ENCODE peak calls at places on chromosome 18, in four cellular contexts. One of them, this sample, is unnamed.

GRCh38 chr18:41464278-41464677 is 490.8 kb upstream of the PIK3C3 start:
- DNase-seq in KBM-7: no peak
- DNase-seq in pons: peak
- DNase-seq in GM19239: no peak
- DNase-seq in this sample: no peak

GRCh38 chr18:13653746-13654455 is 72.5 kb downstream of the FAM210A start:
- DNase-seq in GM19239: no peak
- DNase-seq in KBM-7: no peak
- DNase-seq in pons: peak
- DNase-seq in this sample: peak

GRCh38 chr18:69795785-69796184 is 151.9 kb downstream of the CD226 start:
- DNase-seq in GM19239: no peak
- DNase-seq in pons: no peak
- DNase-seq in KBM-7: no peak
- DNase-seq in this sample: no peak

GRCh38 chr18:70513502-70514171 is 224.8 kb downstream of the SOCS6 start:
- DNase-seq in KBM-7: no peak
- DNase-seq in pons: no peak
- DNase-seq in GM19239: no peak
- DNase-seq in this sample: no peak

GRCh38 chr18:13070460-13070859 is 79.3 kb downstream of the CEP192 start:
- DNase-seq in KBM-7: no peak
- DNase-seq in GM19239: no peak
- DNase-seq in pons: no peak
- DNase-seq in this sample: no peak

GRCh38 chr18:79914614-79915160 is 36.8 kb downstream of the SLC66A2 start:
- DNase-seq in KBM-7: no peak
- DNase-seq in pons: no peak
- DNase-seq in GM19239: no peak
- DNase-seq in this sample: no peak

GRCh38 chr18:63741769-63742168 is 33.4 kb upstream of the SERPINB7 start:
- DNase-seq in GM19239: no peak
- DNase-seq in pons: no peak
- DNase-seq in KBM-7: peak
- DNase-seq in this sample: no peak

GRCh38 chr18:41378628-41379027 is 576.4 kb upstream of the PIK3C3 start:
- DNase-seq in KBM-7: no peak
- DNase-seq in pons: peak
- DNase-seq in GM19239: no peak
- DNase-seq in this sample: peak

GRCh38 chr18:55185391-55185790 is 226.1 kb upstream of the CCDC68 start:
- DNase-seq in KBM-7: no peak
- DNase-seq in pons: no peak
- DNase-seq in GM19239: no peak
- DNase-seq in this sample: no peak

GRCh38 chr18:71115261-71115660 is 826.4 kb downstream of the SOCS6 start:
- DNase-seq in KBM-7: no peak
- DNase-seq in GM19239: no peak
- DNase-seq in pons: no peak
- DNase-seq in this sample: no peak

GRCh38 chr18:13036622-13037320 is 45.6 kb downstream of the CEP192 start:
- DNase-seq in pons: no peak
- DNase-seq in GM19239: no peak
- DNase-seq in KBM-7: no peak
- DNase-seq in this sample: no peak

GRCh38 chr18:34521040-34521439 is 189.1 kb upstream of the DTNA start:
- DNase-seq in GM19239: no peak
- DNase-seq in KBM-7: no peak
- DNase-seq in pons: no peak
- DNase-seq in this sample: no peak

GRCh38 chr18:34028341-34028740 is 196.4 kb downstream of the NOL4 start:
- DNase-seq in pons: no peak
- DNase-seq in KBM-7: no peak
- DNase-seq in GM19239: no peak
- DNase-seq in this sample: no peak

GRCh38 chr18:23825978-23826405 is 136.7 kb downstream of the LAMA3 start:
- DNase-seq in GM19239: no peak
- DNase-seq in pons: peak
- DNase-seq in KBM-7: peak
- DNase-seq in this sample: peak

GRCh38 chr18:36355511-36355910 is 58.0 kb downstream of the FHOD3 start:
- DNase-seq in KBM-7: no peak
- DNase-seq in GM19239: no peak
- DNase-seq in pons: no peak
- DNase-seq in this sample: no peak

GRCh38 chr18:60445341-60445740 is 72.8 kb upstream of the MC4R start:
- DNase-seq in KBM-7: no peak
- DNase-seq in pons: no peak
- DNase-seq in GM19239: no peak
- DNase-seq in this sample: no peak

GRCh38 chr18:9831046-9831722 is 54.6 kb upstream of the TXNDC2 start:
- DNase-seq in KBM-7: no peak
- DNase-seq in GM19239: no peak
- DNase-seq in pons: no peak
- DNase-seq in this sample: no peak

GRCh38 chr18:23137093-23137640 is 1.9 kb downstream of the CABLES1 start:
- DNase-seq in GM19239: no peak
- DNase-seq in KBM-7: peak
- DNase-seq in pons: no peak
- DNase-seq in this sample: no peak

GRCh38 chr18:64803471-64803870 is 654.6 kb upstream of the LINC00305 start:
- DNase-seq in pons: no peak
- DNase-seq in KBM-7: no peak
- DNase-seq in GM19239: no peak
- DNase-seq in this sample: no peak

GRCh38 chr18:9905401-9905922 is 8.4 kb upstream of the VAPA start:
- DNase-seq in GM19239: no peak
- DNase-seq in KBM-7: no peak
- DNase-seq in pons: no peak
- DNase-seq in this sample: no peak

GRCh38 chr18:13181765-13182164 is 36.8 kb upstream of the LDLRAD4 start:
- DNase-seq in GM19239: no peak
- DNase-seq in KBM-7: no peak
- DNase-seq in pons: no peak
- DNase-seq in this sample: no peak

GRCh38 chr18:69787825-69788547 is 159.7 kb downstream of the CD226 start:
- DNase-seq in pons: no peak
- DNase-seq in KBM-7: no peak
- DNase-seq in GM19239: no peak
- DNase-seq in this sample: no peak

GRCh38 chr18:37742436-37742835 is 176.8 kb upstream of the CELF4 start:
- DNase-seq in GM19239: no peak
- DNase-seq in KBM-7: no peak
- DNase-seq in pons: no peak
- DNase-seq in this sample: no peak

GRCh38 chr18:63454497-63454896 is 22.3 kb upstream of the SERPINB5 start:
- DNase-seq in KBM-7: no peak
- DNase-seq in pons: no peak
- DNase-seq in GM19239: no peak
- DNase-seq in this sample: no peak

GRCh38 chr18:26059357-26059756 is 31.1 kb downstream of the SS18 start:
- DNase-seq in KBM-7: no peak
- DNase-seq in pons: no peak
- DNase-seq in GM19239: no peak
- DNase-seq in this sample: no peak

GRCh38 chr18:67733094-67733493 is 216.6 kb upstream of the DSEL start:
- DNase-seq in pons: no peak
- DNase-seq in KBM-7: no peak
- DNase-seq in GM19239: no peak
- DNase-seq in this sample: no peak

GRCh38 chr18:6781846-6782245 is 52.3 kb downstream of the ARHGAP28 start:
- DNase-seq in GM19239: no peak
- DNase-seq in KBM-7: no peak
- DNase-seq in pons: no peak
- DNase-seq in this sample: no peak

GRCh38 chr18:519019-519879 is 18.7 kb upstream of the COLEC12 start:
- DNase-seq in GM19239: no peak
- DNase-seq in KBM-7: peak
- DNase-seq in pons: peak
- DNase-seq in this sample: peak